ENCODE peak calls at places on chromosomes 7 and 10, in eight cellular contexts. One of them, this sample, is unnamed.

GRCh38 chr10:101287922-101288638 is 58.8 kb upstream of the LBX1 start:
- DNase-seq in NCI-H1105: peak; percentile 33
- DNase-seq in fibroblast of the aortic adventitia: peak; percentile 44
- DNase-seq in kidney epithelial cell: no peak
- DNase-seq in neuronal stem cell: no peak
- DNase-seq in pons: peak; percentile 48
- DNase-seq in GM20000: peak; percentile 63
- DNase-seq in stimulated activated CD4-positive, alpha-beta T cell treated with anti-CD3 and anti-CD28 coated beads, Interleukin-12 subunit alpha, Interleukin-12 subunit beta, amount 100 ng/mL, for 4 hours: no peak
- DNase-seq in this sample: peak; percentile 58

GRCh38 chr10:132357286-132358058 is 25.5 kb downstream of the LRRC27 start:
- DNase-seq in NCI-H1105: no peak
- DNase-seq in fibroblast of the aortic adventitia: no peak
- DNase-seq in stimulated activated CD4-positive, alpha-beta T cell treated with anti-CD3 and anti-CD28 coated beads, Interleukin-12 subunit alpha, Interleukin-12 subunit beta, amount 100 ng/mL, for 4 hours: no peak
- DNase-seq in pons: no peak
- DNase-seq in GM20000: no peak
- DNase-seq in neuronal stem cell: no peak
- DNase-seq in kidney epithelial cell: no peak
- DNase-seq in this sample: no peak

GRCh38 chr7:56188823-56189346 is 72.7 kb upstream of the NUPR2 start:
- DNase-seq in stimulated activated CD4-positive, alpha-beta T cell treated with anti-CD3 and anti-CD28 coated beads, Interleukin-12 subunit alpha, Interleukin-12 subunit beta, amount 100 ng/mL, for 4 hours: no peak
- DNase-seq in fibroblast of the aortic adventitia: no peak
- DNase-seq in neuronal stem cell: no peak
- DNase-seq in GM20000: no peak
- DNase-seq in kidney epithelial cell: no peak
- DNase-seq in NCI-H1105: no peak
- DNase-seq in pons: no peak
- DNase-seq in this sample: no peak

GRCh38 chr10:109889867-109890266 is 33.4 kb downstream of the XPNPEP1 start:
- DNase-seq in kidney epithelial cell: peak; percentile 73
- DNase-seq in stimulated activated CD4-positive, alpha-beta T cell treated with anti-CD3 and anti-CD28 coated beads, Interleukin-12 subunit alpha, Interleukin-12 subunit beta, amount 100 ng/mL, for 4 hours: no peak
- DNase-seq in neuronal stem cell: no peak
- DNase-seq in NCI-H1105: no peak
- DNase-seq in fibroblast of the aortic adventitia: peak; percentile 80
- DNase-seq in GM20000: no peak
- DNase-seq in pons: no peak
- DNase-seq in this sample: peak; percentile 84

GRCh38 chr7:135499818-135500217 is 10.1 kb downstream of the CNOT4 start:
- DNase-seq in fibroblast of the aortic adventitia: peak; percentile 29
- DNase-seq in NCI-H1105: no peak
- DNase-seq in neuronal stem cell: no peak
- DNase-seq in kidney epithelial cell: no peak
- DNase-seq in GM20000: no peak
- DNase-seq in stimulated activated CD4-positive, alpha-beta T cell treated with anti-CD3 and anti-CD28 coated beads, Interleukin-12 subunit alpha, Interleukin-12 subunit beta, amount 100 ng/mL, for 4 hours: no peak
- DNase-seq in pons: no peak
- DNase-seq in this sample: peak; percentile 71

GRCh38 chr7:116334555-116334954 is 124.2 kb downstream of the TES start:
- DNase-seq in pons: no peak
- DNase-seq in NCI-H1105: no peak
- DNase-seq in fibroblast of the aortic adventitia: no peak
- DNase-seq in kidney epithelial cell: no peak
- DNase-seq in neuronal stem cell: no peak
- DNase-seq in GM20000: no peak
- DNase-seq in stimulated activated CD4-positive, alpha-beta T cell treated with anti-CD3 and anti-CD28 coated beads, Interleukin-12 subunit alpha, Interleukin-12 subunit beta, amount 100 ng/mL, for 4 hours: no peak
- DNase-seq in this sample: no peak

GRCh38 chr7:28472332-28472731 is 60.0 kb downstream of the CREB5 start:
- DNase-seq in stimulated activated CD4-positive, alpha-beta T cell treated with anti-CD3 and anti-CD28 coated beads, Interleukin-12 subunit alpha, Interleukin-12 subunit beta, amount 100 ng/mL, for 4 hours: no peak
- DNase-seq in fibroblast of the aortic adventitia: no peak
- DNase-seq in GM20000: no peak
- DNase-seq in neuronal stem cell: no peak
- DNase-seq in pons: no peak
- DNase-seq in NCI-H1105: no peak
- DNase-seq in kidney epithelial cell: no peak
- DNase-seq in this sample: no peak

GRCh38 chr7:7274782-7275181 is 92.4 kb downstream of the C1GALT1 start:
- DNase-seq in GM20000: no peak
- DNase-seq in stimulated activated CD4-positive, alpha-beta T cell treated with anti-CD3 and anti-CD28 coated beads, Interleukin-12 subunit alpha, Interleukin-12 subunit beta, amount 100 ng/mL, for 4 hours: no peak
- DNase-seq in neuronal stem cell: no peak
- DNase-seq in pons: no peak
- DNase-seq in fibroblast of the aortic adventitia: peak; percentile 57
- DNase-seq in NCI-H1105: no peak
- DNase-seq in kidney epithelial cell: no peak
- DNase-seq in this sample: peak; percentile 27

GRCh38 chr10:58892039-58892665 is 284.3 kb upstream of the PHYHIPL start:
- DNase-seq in kidney epithelial cell: no peak
- DNase-seq in stimulated activated CD4-positive, alpha-beta T cell treated with anti-CD3 and anti-CD28 coated beads, Interleukin-12 subunit alpha, Interleukin-12 subunit beta, amount 100 ng/mL, for 4 hours: no peak
- DNase-seq in neuronal stem cell: no peak
- DNase-seq in fibroblast of the aortic adventitia: peak; percentile 52
- DNase-seq in pons: peak; percentile 3
- DNase-seq in NCI-H1105: no peak
- DNase-seq in GM20000: no peak
- DNase-seq in this sample: no peak

GRCh38 chr10:127889605-127890195 is 3.0 kb downstream of the CLRN3 start:
- DNase-seq in neuronal stem cell: no peak
- DNase-seq in GM20000: no peak
- DNase-seq in stimulated activated CD4-positive, alpha-beta T cell treated with anti-CD3 and anti-CD28 coated beads, Interleukin-12 subunit alpha, Interleukin-12 subunit beta, amount 100 ng/mL, for 4 hours: no peak
- DNase-seq in NCI-H1105: no peak
- DNase-seq in kidney epithelial cell: peak; percentile 34
- DNase-seq in fibroblast of the aortic adventitia: peak; percentile 27
- DNase-seq in pons: no peak
- DNase-seq in this sample: no peak

GRCh38 chr10:44042075-44042770 is 342.7 kb downstream of the CXCL12 start:
- DNase-seq in stimulated activated CD4-positive, alpha-beta T cell treated with anti-CD3 and anti-CD28 coated beads, Interleukin-12 subunit alpha, Interleukin-12 subunit beta, amount 100 ng/mL, for 4 hours: no peak
- DNase-seq in neuronal stem cell: no peak
- DNase-seq in pons: no peak
- DNase-seq in fibroblast of the aortic adventitia: no peak
- DNase-seq in kidney epithelial cell: no peak
- DNase-seq in NCI-H1105: no peak
- DNase-seq in GM20000: no peak
- DNase-seq in this sample: no peak

GRCh38 chr7:148953676-148954075 is 69.6 kb upstream of the EZH2 start:
- DNase-seq in pons: no peak
- DNase-seq in stimulated activated CD4-positive, alpha-beta T cell treated with anti-CD3 and anti-CD28 coated beads, Interleukin-12 subunit alpha, Interleukin-12 subunit beta, amount 100 ng/mL, for 4 hours: no peak
- DNase-seq in fibroblast of the aortic adventitia: no peak
- DNase-seq in NCI-H1105: no peak
- DNase-seq in neuronal stem cell: no peak
- DNase-seq in kidney epithelial cell: no peak
- DNase-seq in GM20000: no peak
- DNase-seq in this sample: no peak

GRCh38 chr10:86914734-86915133 is 42.7 kb downstream of the MMRN2 start:
- DNase-seq in pons: no peak
- DNase-seq in GM20000: no peak
- DNase-seq in fibroblast of the aortic adventitia: no peak
- DNase-seq in NCI-H1105: no peak
- DNase-seq in neuronal stem cell: no peak
- DNase-seq in kidney epithelial cell: no peak
- DNase-seq in stimulated activated CD4-positive, alpha-beta T cell treated with anti-CD3 and anti-CD28 coated beads, Interleukin-12 subunit alpha, Interleukin-12 subunit beta, amount 100 ng/mL, for 4 hours: no peak
- DNase-seq in this sample: no peak

GRCh38 chr7:47383064-47383463 is 198.8 kb downstream of the TNS3 start:
- DNase-seq in NCI-H1105: no peak
- DNase-seq in neuronal stem cell: peak; percentile 15
- DNase-seq in pons: peak; percentile 22
- DNase-seq in kidney epithelial cell: no peak
- DNase-seq in fibroblast of the aortic adventitia: no peak
- DNase-seq in stimulated activated CD4-positive, alpha-beta T cell treated with anti-CD3 and anti-CD28 coated beads, Interleukin-12 subunit alpha, Interleukin-12 subunit beta, amount 100 ng/mL, for 4 hours: no peak
- DNase-seq in GM20000: no peak
- DNase-seq in this sample: no peak

GRCh38 chr7:51275532-51275931 is 41.1 kb downstream of the COBL start:
- DNase-seq in NCI-H1105: no peak
- DNase-seq in neuronal stem cell: no peak
- DNase-seq in GM20000: no peak
- DNase-seq in fibroblast of the aortic adventitia: no peak
- DNase-seq in stimulated activated CD4-positive, alpha-beta T cell treated with anti-CD3 and anti-CD28 coated beads, Interleukin-12 subunit alpha, Interleukin-12 subunit beta, amount 100 ng/mL, for 4 hours: no peak
- DNase-seq in pons: no peak
- DNase-seq in kidney epithelial cell: no peak
- DNase-seq in this sample: no peak

GRCh38 chr10:132754071-132754470 is 31.9 kb downstream of the NKX6-2 start:
- DNase-seq in neuronal stem cell: no peak
- DNase-seq in NCI-H1105: no peak
- DNase-seq in stimulated activated CD4-positive, alpha-beta T cell treated with anti-CD3 and anti-CD28 coated beads, Interleukin-12 subunit alpha, Interleukin-12 subunit beta, amount 100 ng/mL, for 4 hours: no peak
- DNase-seq in kidney epithelial cell: no peak
- DNase-seq in fibroblast of the aortic adventitia: no peak
- DNase-seq in GM20000: no peak
- DNase-seq in pons: no peak
- DNase-seq in this sample: no peak

GRCh38 chr10:14917827-14918226 is 36.1 kb downstream of the DCLRE1C start:
- DNase-seq in neuronal stem cell: no peak
- DNase-seq in kidney epithelial cell: no peak
- DNase-seq in pons: no peak
- DNase-seq in GM20000: no peak
- DNase-seq in NCI-H1105: no peak
- DNase-seq in fibroblast of the aortic adventitia: no peak
- DNase-seq in stimulated activated CD4-positive, alpha-beta T cell treated with anti-CD3 and anti-CD28 coated beads, Interleukin-12 subunit alpha, Interleukin-12 subunit beta, amount 100 ng/mL, for 4 hours: no peak
- DNase-seq in this sample: no peak

This sample was measured in OCI-M1.